ENCODE peak calls at places on chromosomes 6 and 20, in eight cellular contexts. W is HCT116, U is stomach, S is SK-N-SH, K is K562, C is prostate gland, D is GM23338, Q is sigmoid colon. F is an unnamed sample.

GRCh38 chr20:34781250-34781649 is 44.2 kb downstream of the NCOA6 start:
- DNase-seq in D (no peak), C (no peak), W (no peak), S (peak; percentile 8), K (no peak), U (no peak), Q (no peak), F (no peak)

GRCh38 chr20:13105864-13106457 is 97.2 kb downstream of the SPTLC3 start:
- DNase-seq in W (peak; percentile 13), Q (no peak), D (peak; percentile 69), K (peak; percentile 6), C (no peak), S (peak; percentile 7), U (no peak), F (peak; percentile 19)

GRCh38 chr6:169972736-169973135 is 221.3 kb downstream of the ERMARD start:
- DNase-seq in K (no peak), S (no peak), D (no peak), Q (peak; percentile 44), W (no peak), U (peak; percentile 10), C (no peak), F (no peak)

GRCh38 chr20:50003253-50003656 is 20.5 kb downstream of the SNAI1 start:
- DNase-seq in W (no peak), S (no peak), K (no peak), C (no peak), Q (no peak), U (no peak), D (no peak), F (no peak)

GRCh38 chr6:131792091-131792496 is 15.7 kb upstream of the ENPP1 start:
- DNase-seq in S (no peak), K (no peak), D (peak; percentile 48), U (no peak), C (no peak), Q (no peak), W (no peak), F (no peak)

GRCh38 chr20:5426026-5426425 is 109.3 kb upstream of the PROKR2 start:
- DNase-seq in W (no peak), Q (no peak), C (no peak), D (no peak), U (no peak), S (no peak), K (no peak), F (peak; percentile 89)

GRCh38 chr20:61603715-61604114 is 351.7 kb downstream of the CDH4 start:
- DNase-seq in Q (no peak), S (no peak), C (no peak), K (no peak), D (no peak), U (no peak), W (no peak), F (no peak)

GRCh38 chr20:54095824-54096223 is 25.4 kb upstream of the BCAS1 start:
- DNase-seq in Q (no peak), D (no peak), W (no peak), S (no peak), C (no peak), U (no peak), K (no peak), F (no peak)

GRCh38 chr6:40997256-40997957 is 41.6 kb downstream of the UNC5CL start:
- DNase-seq in C (peak; percentile 34), U (peak; percentile 67), Q (no peak), K (peak; percentile 76), D (peak; percentile 97), W (peak; percentile 82), S (no peak), F (no peak)

GRCh38 chr6:121443953-121444590 is 8.6 kb downstream of the GJA1 start:
- DNase-seq in U (no peak), C (no peak), S (no peak), D (no peak), K (no peak), Q (no peak), W (no peak), F (no peak)

GRCh38 chr6:41732601-41733348 is 2.6 kb downstream of the TFEB start:
- DNase-seq in K (no peak), U (peak; percentile 41), W (no peak), C (peak; percentile 30), S (no peak), Q (no peak), D (peak; percentile 33), F (no peak)

GRCh38 chr6:111939902-111940301 is 66.7 kb upstream of the FYN start:
- DNase-seq in W (no peak), C (no peak), D (no peak), Q (no peak), S (no peak), K (no peak), U (no peak), F (peak; percentile 91)

GRCh38 chr6:111941686-111942330 is 68.6 kb upstream of the FYN start:
- DNase-seq in Q (no peak), W (no peak), U (no peak), D (no peak), K (no peak), S (no peak), C (no peak), F (no peak)

GRCh38 chr6:111936718-111937117 is 63.5 kb upstream of the FYN start:
- DNase-seq in C (no peak), D (no peak), W (no peak), K (no peak), Q (no peak), S (no peak), U (no peak), F (no peak)

GRCh38 chr6:111942561-111942960 is 69.3 kb upstream of the FYN start:
- DNase-seq in U (no peak), Q (no peak), W (no peak), C (no peak), K (no peak), D (no peak), S (no peak), F (no peak)

DNA sequence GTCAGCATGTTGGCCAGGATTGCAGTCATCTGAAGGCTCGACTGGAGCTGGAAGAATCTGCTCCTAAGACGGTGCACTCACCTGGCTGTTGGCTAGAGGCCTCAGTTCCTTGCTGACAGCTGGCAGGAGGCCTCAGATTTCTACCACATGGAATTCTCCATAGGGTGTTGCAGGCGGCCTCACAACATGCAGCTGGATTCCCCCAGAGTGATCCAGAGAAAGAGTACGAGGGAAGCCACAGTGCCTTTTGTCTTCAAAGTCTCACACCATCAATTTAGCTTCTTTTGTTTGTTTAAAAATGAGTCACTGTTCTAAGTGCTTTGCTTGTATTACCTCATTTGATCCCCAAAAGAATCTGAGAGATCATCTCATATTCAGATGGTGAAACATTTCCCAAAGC is 65.5 kb upstream of the FYN start:
- DNase-seq in K (no peak), D (no peak), S (no peak), U (no peak), C (no peak), Q (no peak), W (no peak), F (peak; percentile 64)
- H3K27ac ChIP-seq in K (no peak overlapping the region), D (no peak overlapping the region), S (no peak overlapping the region), U (no peak overlapping the region), C (no peak overlapping the region), Q (no peak overlapping the region), W (no peak overlapping the region), F (no peak overlapping the region)

GRCh38 chr6:33313709-33314514 is at the start of gene TAPBP:
- DNase-seq in S (peak; percentile 75), D (peak; percentile 63), C (peak; percentile 61), Q (peak; percentile 83), U (peak; percentile 60), W (no peak), K (peak; percentile 71), F (no peak)
- TF ChIP-seq POLR2AphosphoS5 in S (peak; percentile 47), D (no peak), C (peak; percentile 70), Q (peak; percentile 79), U (peak; percentile 88), W (peak; percentile 53), K (no peak), F (peak; percentile 78)

DNA sequence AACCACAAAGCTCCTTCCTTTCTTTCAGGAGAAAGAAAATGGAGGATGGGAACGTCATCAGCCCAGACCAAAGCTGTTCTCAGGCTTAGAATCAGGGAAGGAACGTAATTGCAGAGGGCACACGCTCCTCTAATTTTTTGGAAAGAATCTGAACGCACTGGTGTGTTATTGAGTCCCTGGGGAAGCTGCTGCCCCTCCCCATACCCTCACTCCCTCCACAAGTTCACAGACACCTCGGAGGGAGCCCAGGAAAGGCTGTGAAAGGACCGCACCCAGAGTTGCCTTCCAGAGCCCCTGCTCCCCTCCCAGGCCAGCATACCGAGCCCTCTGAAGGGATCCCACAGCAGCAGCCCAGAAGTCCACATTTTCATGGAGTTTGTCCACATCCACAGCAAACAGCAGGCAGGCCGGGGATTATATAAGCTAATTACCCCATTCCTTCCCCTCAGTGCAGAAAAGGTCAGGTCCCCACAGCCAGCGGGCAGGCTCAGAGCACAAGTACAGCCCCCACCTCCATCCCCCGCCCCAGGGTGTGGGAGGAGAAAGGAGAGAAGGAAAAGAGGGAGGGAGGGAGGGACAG is 53.7 kb downstream of the ANKRD60 start:
- DNase-seq in D (no peak), S (peak; percentile 60), U (no peak), Q (peak; percentile 87), W (no peak), K (no peak), C (no peak), F (no peak)
- H3K27ac ChIP-seq in D (no peak overlapping the region), S (peak overlapping the region; percentile 99), U (peak overlapping the region; percentile 79), Q (peak overlapping the region; percentile 65), W (no peak overlapping the region), K (no peak overlapping the region), C (peak overlapping the region; percentile 60), F (peak overlapping the region; percentile 81)

GRCh38 chr6:44042261-44043035 is 84.8 kb downstream of the MRPL14 start:
- DNase-seq in D (no peak), Q (peak; percentile 46), S (no peak), K (peak; percentile 58), C (no peak), U (no peak), W (no peak), F (no peak)

GRCh38 chr6:44043036-44043478 is 84.2 kb downstream of the MRPL14 start:
- DNase-seq in C (no peak), D (no peak), K (no peak), W (no peak), Q (peak; percentile 48), U (no peak), S (no peak), F (no peak)

GRCh38 chr6:44040786-44041185 is 86.5 kb downstream of the MRPL14 start:
- DNase-seq in D (no peak), S (no peak), U (no peak), K (no peak), Q (peak; percentile 21), W (no peak), C (no peak), F (no peak)

GRCh38 chr6:44039839-44040350 is 87.4 kb downstream of the MRPL14 start:
- DNase-seq in Q (peak; percentile 49), K (no peak), D (no peak), U (no peak), W (no peak), S (no peak), C (no peak), F (no peak)

DNA sequence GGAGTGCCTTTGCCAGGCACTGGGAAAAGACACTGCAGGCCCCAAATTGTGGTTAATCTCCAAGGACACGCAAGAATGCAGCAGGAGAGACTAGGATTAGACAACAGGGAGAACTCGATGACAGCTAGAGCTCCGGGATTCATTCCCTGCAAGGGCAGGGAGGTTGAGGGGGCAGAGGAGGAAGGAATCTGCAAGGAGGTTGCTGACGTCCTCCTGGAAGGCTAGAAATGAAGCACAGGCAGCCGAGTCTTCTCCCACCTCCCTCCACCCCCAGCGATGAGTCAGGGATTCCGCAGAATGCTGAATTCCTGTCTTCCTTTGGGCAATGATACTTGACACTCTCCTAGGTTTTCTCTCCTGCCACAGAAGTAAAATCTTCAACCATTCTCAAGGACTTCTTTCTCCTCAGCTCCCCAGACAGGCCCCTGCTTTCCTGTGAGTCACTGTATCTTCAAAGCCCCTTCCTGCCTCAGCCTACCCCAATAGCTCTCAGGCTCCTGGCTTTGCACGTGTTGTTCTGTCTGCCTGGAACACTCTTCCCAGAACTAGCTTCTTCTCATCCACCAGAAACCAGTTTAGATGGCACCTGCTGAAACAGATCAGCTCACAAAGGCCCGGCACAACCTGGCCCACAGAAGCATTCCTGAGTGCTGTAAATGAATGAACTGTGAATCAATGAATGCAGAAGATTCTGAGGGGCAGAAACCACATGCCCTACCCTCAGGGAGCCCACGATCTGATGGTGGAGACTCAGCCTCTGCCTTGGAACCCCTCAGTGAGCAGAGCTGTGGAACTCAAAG is 85.6 kb downstream of the MRPL14 start:
- DNase-seq in C (no peak), S (no peak), Q (peak; percentile 77), K (peak; percentile 91), U (no peak), D (peak; percentile 69), W (peak; percentile 84), F (no peak)
- TF ChIP-seq POLR2AphosphoS5 in C (no peak), S (peak; percentile 81), Q (peak; percentile 25), K (no peak), U (no peak), D (no peak), W (peak; percentile 83), F (peak; percentile 80)

F was measured in esophagus muscularis mucosa.